ENCODE peak calls at places on chromosomes 12 and 14, in four cellular contexts. A, Q, Z and P are unnamed samples.

GRCh38 chr14:55240526-55241178 is 30.6 kb upstream of the FBXO34 start:
- DNase-seq in A (no peak), Q (peak; percentile 77), Z (no peak), P (no peak)

GRCh38 chr12:55736780-55737580 is 5.9 kb upstream of the GDF11 start:
- DNase-seq in A (peak; percentile 86), Q (peak; percentile 94), Z (peak; percentile 91), P (peak; percentile 89)

GRCh38 chr14:95392841-95393240 is 73.1 kb upstream of the CLMN start:
- DNase-seq in A (no peak), Q (no peak), Z (no peak), P (no peak)

GRCh38 chr14:98997526-98998205 is 274.3 kb downstream of the BCL11B start:
- DNase-seq in A (no peak), Q (no peak), Z (no peak), P (no peak)

GRCh38 chr12:48356041-48356768 is 5.5 kb upstream of the ZNF641 start:
- DNase-seq in A (no peak), Q (no peak), Z (no peak), P (no peak)

GRCh38 chr14:39268393-39268792 is 34.7 kb downstream of the MIA2 start:
- DNase-seq in A (no peak), Q (no peak), Z (no peak), P (no peak)

GRCh38 chr14:55721353-55721752 is 141.3 kb downstream of the KTN1 start:
- DNase-seq in A (no peak), Q (no peak), Z (peak; percentile 22), P (no peak)

GRCh38 chr14:35374273-35374681 is 30.3 kb downstream of the NFKBIA start:
- DNase-seq in A (peak; percentile 33), Q (no peak), Z (peak; percentile 35), P (no peak)

GRCh38 chr12:30138483-30138882 is 354.7 kb upstream of the TMTC1 start:
- DNase-seq in A (no peak), Q (no peak), Z (no peak), P (no peak)

GRCh38 chr12:82554529-82554928 is 132.2 kb upstream of the TMTC2 start:
- DNase-seq in A (no peak), Q (no peak), Z (no peak), P (no peak)

GRCh38 chr12:99769581-99769980 is 122.0 kb downstream of the GARIN6 start:
- DNase-seq in A (no peak), Q (no peak), Z (no peak), P (no peak)

GRCh38 chr14:101469382-101470251 is 91.7 kb upstream of the DIO3 start:
- DNase-seq in A (peak; percentile 68), Q (no peak), Z (no peak), P (peak; percentile 54)

GRCh38 chr12:113019045-113019444 is 37.5 kb upstream of the DTX1 start:
- DNase-seq in A (no peak), Q (no peak), Z (no peak), P (no peak)

GRCh38 chr12:97368462-97369150 is 94.0 kb upstream of the RMST start:
- DNase-seq in A (no peak), Q (peak; percentile 16), Z (no peak), P (no peak)

GRCh38 chr12:111677186-111677585 is 8.6 kb downstream of the BRAP start:
- DNase-seq in A (no peak), Q (no peak), Z (no peak), P (no peak)

GRCh38 chr14:97315790-97316189 is 518.6 kb downstream of the VRK1 start:
- DNase-seq in A (no peak), Q (no peak), Z (no peak), P (no peak)

GRCh38 chr12:118981285-118982201 is at the start of gene SRRM4:
- DNase-seq in A (no peak), Q (peak; percentile 92), Z (no peak), P (peak; percentile 64)

GRCh38 chr12:6932766-6933165 is 5.0 kb downstream of the ATN1 start:
- DNase-seq in A (no peak), Q (no peak), Z (no peak), P (no peak)

GRCh38 chr14:100531591-100532121 is 55.6 kb downstream of the BEGAIN start:
- DNase-seq in A (peak; percentile 69), Q (no peak), Z (no peak), P (peak; percentile 52)

GRCh38 chr14:94173885-94174621 is at the start of gene PPP4R4:
- DNase-seq in A (peak; percentile 94), Q (peak; percentile 98), Z (peak; percentile 70), P (peak; percentile 97)

GRCh38 chr12:32390572-32391219 is 8.7 kb upstream of the FGD4 start:
- DNase-seq in A (peak; percentile 84), Q (peak; percentile 60), Z (no peak), P (peak; percentile 86)

GRCh38 chr14:55120466-55121144 is 8.4 kb upstream of the LGALS3 start:
- DNase-seq in A (no peak), Q (no peak), Z (no peak), P (no peak)

GRCh38 chr12:75707983-75708382 is 196.6 kb upstream of the KRR1 start:
- DNase-seq in A (no peak), Q (no peak), Z (no peak), P (no peak)

GRCh38 chr14:99215277-99215676 is 56.7 kb downstream of the BCL11B start:
- DNase-seq in A (no peak), Q (no peak), Z (no peak), P (no peak)

GRCh38 chr12:99381992-99382391 is 265.6 kb upstream of the GARIN6 start:
- DNase-seq in A (no peak), Q (no peak), Z (no peak), P (no peak)

GRCh38 chr14:72802588-72802946 is 91.3 kb downstream of the DPF3 start:
- DNase-seq in A (no peak), Q (no peak), Z (no peak), P (no peak)

GRCh38 chr14:31834616-31835015 is 242.5 kb upstream of the ARHGAP5 start:
- DNase-seq in A (no peak), Q (no peak), Z (no peak), P (no peak)

GRCh38 chr12:118061876-118062791 is 1.2 kb upstream of the WSB2 start:
- DNase-seq in A (peak; percentile 73), Q (peak; percentile 42), Z (no peak), P (peak; percentile 71)

GRCh38 chr14:105577339-105577861 is 51.0 kb downstream of the TMEM121 start:
- DNase-seq in A (peak; percentile 75), Q (no peak), Z (no peak), P (peak; percentile 39)

GRCh38 chr12:84397279-84397678 is 515.3 kb downstream of the SLC6A15 start:
- DNase-seq in A (no peak), Q (no peak), Z (no peak), P (no peak)

GRCh38 chr14:101721951-101722661 is 39.4 kb upstream of the PPP2R5C start:
- DNase-seq in A (peak; percentile 87), Q (no peak), Z (no peak), P (no peak)

GRCh38 chr14:30240685-30241084 is 313.0 kb upstream of the PRKD1 start:
- DNase-seq in A (no peak), Q (no peak), Z (no peak), P (no peak)

GRCh38 chr14:55267816-55268215 is 3.4 kb upstream of the FBXO34 start:
- DNase-seq in A (no peak), Q (no peak), Z (no peak), P (no peak)

GRCh38 chr14:78143489-78144145 is 26.6 kb upstream of the NRXN3 start:
- DNase-seq in A (no peak), Q (no peak), Z (no peak), P (no peak)

GRCh38 chr14:105282098-105282725 is 18.6 kb downstream of the BRF1 start:
- DNase-seq in A (no peak), Q (no peak), Z (no peak), P (no peak)

GRCh38 chr14:73865536-73866113 is 14.0 kb downstream of the PTGR2 start:
- DNase-seq in A (no peak), Q (no peak), Z (no peak), P (no peak)

GRCh38 chr14:51716610-51717009 is 64.9 kb downstream of the FRMD6 start:
- DNase-seq in A (no peak), Q (no peak), Z (no peak), P (no peak)

GRCh38 chr12:49777800-49778748 is 36.7 kb downstream of the TMBIM6 start:
- DNase-seq in A (peak; percentile 88), Q (peak; percentile 90), Z (peak; percentile 42), P (peak; percentile 82)

GRCh38 chr14:96297000-96297399 is 41.0 kb downstream of the BDKRB1 start:
- DNase-seq in A (no peak), Q (no peak), Z (no peak), P (no peak)

GRCh38 chr12:99984271-99985128 is at the start of gene ANKS1B:
- DNase-seq in A (no peak), Q (peak; percentile 70), Z (no peak), P (peak; percentile 83)

GRCh38 chr12:53504004-53504920 is 3.0 kb downstream of the NPFF start:
- DNase-seq in A (no peak), Q (no peak), Z (no peak), P (peak; percentile 48)
- TF ChIP-seq CTCF in A (no peak), Q (no peak), Z (no peak), P (no peak)

DNA sequence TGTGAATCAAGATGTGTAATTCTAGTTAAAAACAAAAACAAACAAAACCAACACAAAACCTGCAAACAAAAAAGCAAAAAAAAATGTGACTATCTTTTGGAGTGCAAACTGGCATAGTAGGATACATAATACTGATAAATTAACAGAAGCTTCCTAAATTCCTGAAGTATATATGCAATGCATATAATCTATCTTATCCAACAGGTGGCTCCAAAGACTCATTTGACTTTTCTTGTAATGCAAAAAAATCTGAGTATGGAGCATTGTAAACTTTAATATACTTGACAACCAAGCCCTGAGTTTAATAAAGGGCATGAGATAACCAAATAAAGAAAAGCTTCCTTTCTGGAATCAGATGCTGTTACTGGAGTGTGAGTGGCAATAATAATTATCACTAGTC is 1003.6 kb downstream of the FSCB start:
- DNase-seq in A (no peak), Q (no peak), Z (no peak), P (no peak)
- TF ChIP-seq CTCF in A (no peak), Q (no peak), Z (no peak), P (no peak)

GRCh38 chr14:28751467-28752058 is 15.0 kb upstream of the FOXG1 start:
- DNase-seq in A (no peak), Q (peak; percentile 50), Z (peak; percentile 7), P (no peak)
- TF ChIP-seq CTCF in A (peak; percentile 11), Q (no peak), Z (peak; percentile 31), P (peak; percentile 59)

GRCh38 chr14:69475194-69475818 is 9.2 kb upstream of the PLEKHD1 start:
- DNase-seq in A (no peak), Q (no peak), Z (no peak), P (no peak)
- TF ChIP-seq CTCF in A (no peak), Q (no peak), Z (peak; percentile 58), P (peak; percentile 24)

GRCh38 chr12:33926095-33926494 is 96.2 kb upstream of the ALG10 start:
- DNase-seq in A (no peak), Q (no peak), Z (no peak), P (no peak)
- TF ChIP-seq CTCF in A (no peak), Q (no peak), Z (peak; percentile 17), P (no peak)